ENCODE peak calls at places on chromosome 1, in ten cellular contexts. P is H54; L is posterior vena cava; Y is A549; S is activated T-cell treated with anti-CD3 and anti-CD28 coated beads, Interleukin-2, amount 50 U/mL, for 1 hour; V is head of caudate nucleus; I is stimulated activated CD4-positive, alpha-beta T cell treated with anti-CD3 and anti-CD28 coated beads, Interleukin-1b, Interleukin-23, amount 100 ng/mL, for 4 hours; A is pons; T is CD8-positive, alpha-beta memory T cell; X is EL. K is an unnamed sample.

GRCh38 chr1:38029081-38029681 is 16.6 kb downstream of the UTP11 start:
- DNase-seq in P (peak; percentile 52), A (no peak), Y (no peak), V (no peak), S (no peak), T (no peak), L (no peak), I (no peak), X (no peak), K (no peak)

GRCh38 chr1:61139324-61140055 is 57.1 kb downstream of the NFIA start:
- DNase-seq in P (peak; percentile 30), A (no peak), V (no peak), L (no peak), T (no peak), X (peak; percentile 53), S (no peak), I (no peak), Y (peak; percentile 64), K (peak; percentile 88)

GRCh38 chr1:157505481-157506272 is 46.6 kb downstream of the FCRL5 start:
- DNase-seq in A (peak; percentile 69), X (peak; percentile 61), P (peak; percentile 14), S (no peak), L (no peak), Y (peak; percentile 67), T (no peak), I (no peak), V (peak; percentile 56), K (peak; percentile 72)

GRCh38 chr1:112033422-112034120 is 44.1 kb upstream of the KCND3 start:
- DNase-seq in P (no peak), X (no peak), Y (no peak), V (no peak), T (no peak), I (no peak), S (no peak), L (no peak), A (no peak), K (no peak)

GRCh38 chr1:12447849-12448312 is 170.1 kb downstream of the DHRS3 start:
- DNase-seq in T (no peak), I (no peak), S (no peak), V (no peak), X (peak; percentile 52), Y (no peak), L (no peak), P (no peak), A (no peak), K (peak; percentile 58)

GRCh38 chr1:155591770-155592169 is 18.2 kb upstream of the MSTO1 start:
- DNase-seq in P (peak; percentile 14), Y (peak; percentile 74), V (no peak), L (no peak), X (peak; percentile 61), A (peak; percentile 82), S (no peak), T (no peak), I (no peak), K (peak; percentile 90)

GRCh38 chr1:183498342-183498991 is 26.2 kb downstream of the SMG7 start:
- DNase-seq in P (no peak), L (no peak), A (no peak), Y (no peak), T (no peak), S (no peak), X (no peak), V (no peak), I (no peak), K (no peak)

GRCh38 chr1:15685820-15686219 is 1.7 kb downstream of the PLEKHM2 start:
- DNase-seq in X (no peak), P (no peak), T (no peak), V (no peak), L (no peak), S (no peak), I (no peak), Y (no peak), A (no peak), K (peak; percentile 17)

GRCh38 chr1:232327296-232327695 is 302.6 kb downstream of the SIPA1L2 start:
- DNase-seq in I (no peak), S (no peak), L (no peak), T (no peak), V (no peak), A (no peak), Y (no peak), X (no peak), P (no peak), K (no peak)

GRCh38 chr1:114854693-114855320 is at the start of gene SYCP1:
- DNase-seq in S (no peak), X (no peak), A (no peak), I (no peak), L (no peak), P (no peak), Y (no peak), V (no peak), T (no peak), K (no peak)

GRCh38 chr1:22592919-22593790 is 29.9 kb downstream of the EPHA8 start:
- DNase-seq in V (no peak), I (no peak), S (no peak), Y (no peak), A (no peak), T (no peak), P (no peak), L (no peak), X (no peak), K (no peak)

GRCh38 chr1:227896710-227897655 is 50.7 kb downstream of the WNT9A start:
- DNase-seq in X (no peak), T (peak; percentile 1), Y (no peak), P (no peak), S (no peak), L (peak; percentile 74), A (no peak), V (no peak), I (no peak), K (no peak)

GRCh38 chr1:162710349-162710748 is 78.1 kb downstream of the DDR2 start:
- DNase-seq in X (peak; percentile 26), S (no peak), Y (no peak), T (no peak), V (no peak), P (no peak), L (no peak), A (no peak), I (no peak), K (peak; percentile 77)

GRCh38 chr1:186272486-186272885 is 102.6 kb downstream of the TPR start:
- DNase-seq in A (no peak), S (no peak), V (no peak), L (no peak), I (no peak), P (no peak), X (no peak), T (no peak), Y (no peak), K (no peak)

GRCh38 chr1:178470411-178470960 is 26.3 kb downstream of the CLEC20A start:
- DNase-seq in I (no peak), S (no peak), Y (peak; percentile 20), A (no peak), L (no peak), X (no peak), P (no peak), V (no peak), T (no peak), K (no peak)

GRCh38 chr1:89199515-89199914 is 773 bp upstream of the GBP4 start:
- DNase-seq in V (no peak), Y (no peak), S (no peak), T (no peak), P (no peak), X (no peak), A (no peak), I (no peak), L (no peak), K (no peak)

GRCh38 chr1:174051956-174052355 is 29.8 kb upstream of the RC3H1 start:
- DNase-seq in P (no peak), Y (no peak), S (no peak), T (no peak), I (no peak), A (peak; percentile 98), X (no peak), L (no peak), V (peak; percentile 62), K (no peak)

GRCh38 chr1:65959896-65960295 is 167.2 kb downstream of the PDE4B start:
- DNase-seq in I (no peak), V (no peak), S (no peak), X (no peak), Y (peak; percentile 54), L (no peak), P (no peak), T (no peak), A (peak; percentile 52), K (peak; percentile 33)

GRCh38 chr1:23590058-23590783 is 30.9 kb upstream of the ID3 start:
- DNase-seq in X (no peak), T (no peak), L (no peak), V (no peak), S (no peak), Y (peak; percentile 33), P (no peak), I (no peak), A (no peak), K (no peak)

GRCh38 chr1:101905298-101905794 is 91.4 kb downstream of the OLFM3 start:
- DNase-seq in S (no peak), X (no peak), Y (no peak), I (no peak), P (no peak), A (no peak), T (no peak), V (no peak), L (no peak), K (no peak)

GRCh38 chr1:21762022-21762404 is 20.9 kb downstream of the USP48 start:
- DNase-seq in L (no peak), Y (no peak), X (no peak), I (no peak), A (no peak), P (no peak), V (no peak), T (no peak), S (no peak), K (no peak)

GRCh38 chr1:30191154-30191702 is 532.2 kb downstream of the MATN1 start:
- DNase-seq in S (peak; percentile 20), T (peak; percentile 22), P (peak; percentile 56), Y (peak; percentile 46), V (no peak), A (no peak), I (no peak), L (peak; percentile 82), X (peak; percentile 56), K (peak; percentile 73)

GRCh38 chr1:172547071-172547470 is 14.1 kb downstream of the SUCO start:
- DNase-seq in Y (no peak), V (no peak), A (no peak), T (no peak), L (no peak), X (peak; percentile 41), I (no peak), P (no peak), S (no peak), K (no peak)

GRCh38 chr1:221141059-221141458 is 261.8 kb downstream of the HLX start:
- DNase-seq in I (no peak), X (no peak), P (no peak), V (no peak), T (no peak), S (no peak), A (no peak), L (no peak), Y (no peak), K (no peak)

GRCh38 chr1:7436056-7437005 is 334.8 kb upstream of the VAMP3 start:
- DNase-seq in V (no peak), L (no peak), I (no peak), S (no peak), Y (no peak), T (no peak), X (no peak), A (no peak), P (no peak), K (no peak)

GRCh38 chr1:224149733-224150132 is 33.3 kb upstream of the DEGS1 start:
- DNase-seq in Y (peak; percentile 8), L (no peak), X (peak; percentile 26), I (no peak), S (no peak), T (no peak), A (no peak), V (no peak), P (no peak), K (no peak)

GRCh38 chr1:153309441-153309840 is 3.3 kb downstream of the PGLYRP3 start:
- DNase-seq in Y (no peak), P (no peak), X (no peak), T (no peak), L (no peak), I (no peak), S (no peak), V (no peak), A (no peak), K (no peak)

GRCh38 chr1:77047978-77048614 is 171.1 kb downstream of the PIGK start:
- DNase-seq in L (no peak), X (no peak), Y (no peak), P (no peak), T (no peak), I (no peak), V (no peak), A (no peak), S (no peak), K (no peak)

K was measured in adipocyte.